ENCODE peak calls at places on chromosomes 4 and X, in seven cellular contexts. One of them, this sample, is unnamed.
A peak's percentile ranks its signal among the peaks of the same experiment; 100 is the strongest.

GRCh38 chr4:37244583-37245390 is at the start of gene NWD2:
- DNase-seq in right lobe of liver: peak; percentile 23
- DNase-seq in suprapubic skin: no peak
- DNase-seq in uterus: no peak
- DNase-seq in heart left ventricle: no peak
- DNase-seq in GM12891: peak; percentile 11
- DNase-seq in A549: no peak
- DNase-seq in this sample: no peak

GRCh38 chr4:159250751-159251325 is 148.0 kb downstream of the RAPGEF2 start:
- DNase-seq in uterus: no peak
- DNase-seq in GM12891: no peak
- DNase-seq in A549: no peak
- DNase-seq in heart left ventricle: no peak
- DNase-seq in suprapubic skin: peak; percentile 54
- DNase-seq in right lobe of liver: no peak
- DNase-seq in this sample: no peak

GRCh38 chr4:79927931-79928330 is 145.1 kb downstream of the ANTXR2 start:
- DNase-seq in GM12891: no peak
- DNase-seq in A549: no peak
- DNase-seq in uterus: no peak
- DNase-seq in suprapubic skin: no peak
- DNase-seq in heart left ventricle: no peak
- DNase-seq in right lobe of liver: no peak
- DNase-seq in this sample: no peak

GRCh38 chr4:15654556-15655222 is 468 bp downstream of the FBXL5 start:
- DNase-seq in heart left ventricle: peak; percentile 56
- DNase-seq in uterus: peak; percentile 56
- DNase-seq in suprapubic skin: peak; percentile 80
- DNase-seq in GM12891: no peak
- DNase-seq in A549: peak; percentile 21
- DNase-seq in right lobe of liver: peak; percentile 69
- DNase-seq in this sample: peak; percentile 3

GRCh38 chr4:43330288-43330687 is 437.8 kb downstream of the GRXCR1 start:
- DNase-seq in uterus: no peak
- DNase-seq in suprapubic skin: no peak
- DNase-seq in GM12891: no peak
- DNase-seq in right lobe of liver: no peak
- DNase-seq in A549: no peak
- DNase-seq in heart left ventricle: no peak
- DNase-seq in this sample: no peak

GRCh38 chr4:97517948-97518347 is 625.3 kb downstream of the STPG2 start:
- DNase-seq in A549: no peak
- DNase-seq in heart left ventricle: no peak
- DNase-seq in right lobe of liver: no peak
- DNase-seq in suprapubic skin: no peak
- DNase-seq in GM12891: no peak
- DNase-seq in uterus: no peak
- DNase-seq in this sample: no peak

GRCh38 chrX:112687189-112687691 is 7.5 kb upstream of the LHFPL1 start:
- DNase-seq in heart left ventricle: no peak
- DNase-seq in A549: no peak
- DNase-seq in suprapubic skin: no peak
- DNase-seq in uterus: no peak
- DNase-seq in GM12891: no peak
- DNase-seq in right lobe of liver: no peak
- DNase-seq in this sample: no peak

GRCh38 chr4:152778656-152779512 is 646 bp downstream of the TIGD4 start:
- DNase-seq in right lobe of liver: peak; percentile 34
- DNase-seq in GM12891: peak; percentile 13
- DNase-seq in uterus: no peak
- DNase-seq in A549: peak; percentile 6
- DNase-seq in heart left ventricle: no peak
- DNase-seq in suprapubic skin: no peak
- DNase-seq in this sample: peak; percentile 4

GRCh38 chr4:94457692-94458106 is 6.0 kb downstream of the PDLIM5 start:
- DNase-seq in A549: no peak
- DNase-seq in heart left ventricle: peak; percentile 70
- DNase-seq in right lobe of liver: no peak
- DNase-seq in GM12891: no peak
- DNase-seq in uterus: no peak
- DNase-seq in suprapubic skin: no peak
- DNase-seq in this sample: no peak

GRCh38 chrX:19303216-19303880 is 40.4 kb upstream of the PDHA1 start:
- DNase-seq in suprapubic skin: no peak
- DNase-seq in A549: peak; percentile 10
- DNase-seq in right lobe of liver: no peak
- DNase-seq in heart left ventricle: no peak
- DNase-seq in uterus: peak; percentile 67
- DNase-seq in GM12891: no peak
- DNase-seq in this sample: peak; percentile 0

GRCh38 chrX:107628662-107629532 is 587 bp downstream of the PRPS1 start:
- DNase-seq in suprapubic skin: peak; percentile 61
- DNase-seq in A549: peak; percentile 64
- DNase-seq in heart left ventricle: peak; percentile 31
- DNase-seq in uterus: peak; percentile 28
- DNase-seq in right lobe of liver: peak; percentile 35
- DNase-seq in GM12891: peak; percentile 25
- DNase-seq in this sample: peak; percentile 21

GRCh38 chr4:52421811-52422213 is 237.3 kb downstream of the USP46 start:
- DNase-seq in right lobe of liver: no peak
- DNase-seq in heart left ventricle: no peak
- DNase-seq in GM12891: no peak
- DNase-seq in uterus: no peak
- DNase-seq in suprapubic skin: no peak
- DNase-seq in A549: no peak
- DNase-seq in this sample: no peak

GRCh38 chrX:15098505-15098904 is 171.4 kb downstream of the ASB9 start:
- DNase-seq in A549: no peak
- DNase-seq in suprapubic skin: no peak
- DNase-seq in heart left ventricle: no peak
- DNase-seq in uterus: no peak
- DNase-seq in GM12891: no peak
- DNase-seq in right lobe of liver: no peak
- DNase-seq in this sample: no peak

GRCh38 chr4:176185068-176185467 is 10.3 kb downstream of the SPATA4 start:
- DNase-seq in GM12891: no peak
- DNase-seq in suprapubic skin: no peak
- DNase-seq in right lobe of liver: no peak
- DNase-seq in uterus: no peak
- DNase-seq in heart left ventricle: no peak
- DNase-seq in A549: no peak
- DNase-seq in this sample: no peak

GRCh38 chrX:136170109-136170800 is 22.9 kb downstream of the FHL1 start:
- DNase-seq in right lobe of liver: peak; percentile 30
- DNase-seq in heart left ventricle: peak; percentile 63
- DNase-seq in uterus: peak; percentile 42
- DNase-seq in A549: no peak
- DNase-seq in suprapubic skin: no peak
- DNase-seq in GM12891: no peak
- DNase-seq in this sample: no peak

GRCh38 chr4:99091174-99091573 is 2.6 kb upstream of the ADH5 start:
- DNase-seq in GM12891: no peak
- DNase-seq in A549: no peak
- DNase-seq in right lobe of liver: no peak
- DNase-seq in heart left ventricle: no peak
- DNase-seq in uterus: no peak
- DNase-seq in suprapubic skin: no peak
- DNase-seq in this sample: no peak

GRCh38 chr4:25879091-25879584 is 16.4 kb upstream of the SEL1L3 start:
- DNase-seq in GM12891: no peak
- DNase-seq in right lobe of liver: no peak
- DNase-seq in uterus: no peak
- DNase-seq in suprapubic skin: no peak
- DNase-seq in heart left ventricle: no peak
- DNase-seq in A549: no peak
- DNase-seq in this sample: no peak

GRCh38 chr4:98663226-98664006 is 5.0 kb upstream of the TSPAN5 start:
- DNase-seq in GM12891: peak; percentile 42
- DNase-seq in A549: no peak
- DNase-seq in right lobe of liver: peak; percentile 21
- DNase-seq in heart left ventricle: no peak
- DNase-seq in suprapubic skin: no peak
- DNase-seq in uterus: no peak
- DNase-seq in this sample: no peak

GRCh38 chr4:101699441-101700117 is 91.0 kb upstream of the BANK1 start:
- DNase-seq in GM12891: no peak
- DNase-seq in right lobe of liver: no peak
- DNase-seq in uterus: no peak
- DNase-seq in suprapubic skin: no peak
- DNase-seq in A549: no peak
- DNase-seq in heart left ventricle: no peak
- DNase-seq in this sample: no peak

GRCh38 chrX:49073641-49074575 is at the start of gene PRAF2:
- DNase-seq in GM12891: peak; percentile 90
- DNase-seq in uterus: peak; percentile 93
- DNase-seq in right lobe of liver: peak; percentile 92
- DNase-seq in A549: peak; percentile 94
- DNase-seq in suprapubic skin: peak; percentile 96
- DNase-seq in heart left ventricle: peak; percentile 94
- DNase-seq in this sample: peak; percentile 60
- TF ChIP-seq POLR2A in GM12891: peak; percentile 36
- TF ChIP-seq POLR2A in uterus: peak; percentile 66
- TF ChIP-seq POLR2A in right lobe of liver: peak; percentile 55
- TF ChIP-seq POLR2A in A549: peak; percentile 63
- TF ChIP-seq POLR2A in suprapubic skin: no peak
- TF ChIP-seq POLR2A in heart left ventricle: no peak
- TF ChIP-seq POLR2A in this sample: peak; percentile 81

GRCh38 chr4:83109480-83110221 is 4.9 kb downstream of the PLAC8 start:
- DNase-seq in right lobe of liver: peak; percentile 50
- DNase-seq in uterus: no peak
- DNase-seq in A549: peak; percentile 9
- DNase-seq in suprapubic skin: peak; percentile 66
- DNase-seq in heart left ventricle: no peak
- DNase-seq in GM12891: peak; percentile 37
- DNase-seq in this sample: no peak
- TF ChIP-seq POLR2A in right lobe of liver: no peak
- TF ChIP-seq POLR2A in uterus: no peak
- TF ChIP-seq POLR2A in A549: peak; percentile 27
- TF ChIP-seq POLR2A in suprapubic skin: no peak
- TF ChIP-seq POLR2A in heart left ventricle: no peak
- TF ChIP-seq POLR2A in GM12891: no peak
- TF ChIP-seq POLR2A in this sample: no peak

GRCh38 chrX:154401045-154401799 is 3.0 kb downstream of the RPL10 start:
- DNase-seq in A549: no peak
- DNase-seq in uterus: no peak
- DNase-seq in right lobe of liver: no peak
- DNase-seq in GM12891: no peak
- DNase-seq in heart left ventricle: no peak
- DNase-seq in suprapubic skin: no peak
- DNase-seq in this sample: no peak
- TF ChIP-seq POLR2A in A549: peak; percentile 37
- TF ChIP-seq POLR2A in uterus: no peak
- TF ChIP-seq POLR2A in right lobe of liver: no peak
- TF ChIP-seq POLR2A in GM12891: peak; percentile 93
- TF ChIP-seq POLR2A in heart left ventricle: no peak
- TF ChIP-seq POLR2A in suprapubic skin: no peak
- TF ChIP-seq POLR2A in this sample: peak; percentile 48

DNA sequence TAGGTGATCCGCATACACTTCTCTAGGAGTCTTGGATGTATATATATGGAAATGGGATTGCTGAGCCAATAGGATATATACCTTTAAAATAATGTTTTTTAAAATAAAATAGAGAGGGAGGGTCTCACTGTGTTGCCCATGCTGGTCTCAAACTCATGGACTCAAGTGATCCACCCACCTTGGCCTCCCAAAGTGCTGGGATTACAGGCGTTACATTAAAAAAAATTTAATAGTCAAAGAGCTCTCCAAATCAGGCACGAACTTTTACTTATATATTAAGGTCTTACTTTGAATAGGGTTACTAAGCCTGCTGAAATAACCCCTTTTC is 109.0 kb downstream of the GNL3L start:
- DNase-seq in GM12891: no peak
- DNase-seq in heart left ventricle: no peak
- DNase-seq in suprapubic skin: no peak
- DNase-seq in right lobe of liver: no peak
- DNase-seq in uterus: no peak
- DNase-seq in A549: no peak
- DNase-seq in this sample: no peak
- TF ChIP-seq POLR2A in GM12891: no peak
- TF ChIP-seq POLR2A in heart left ventricle: no peak
- TF ChIP-seq POLR2A in suprapubic skin: no peak
- TF ChIP-seq POLR2A in right lobe of liver: no peak
- TF ChIP-seq POLR2A in uterus: no peak
- TF ChIP-seq POLR2A in A549: no peak
- TF ChIP-seq POLR2A in this sample: no peak

GRCh38 chrX:130109429-130110378 is 593 bp downstream of the ELF4 start:
- DNase-seq in heart left ventricle: no peak
- DNase-seq in suprapubic skin: no peak
- DNase-seq in uterus: no peak
- DNase-seq in right lobe of liver: no peak
- DNase-seq in A549: no peak
- DNase-seq in GM12891: no peak
- DNase-seq in this sample: no peak

GRCh38 chrX:130110379-130111219 is at the start of gene ELF4:
- DNase-seq in uterus: peak; percentile 57
- DNase-seq in right lobe of liver: peak; percentile 51
- DNase-seq in A549: peak; percentile 65
- DNase-seq in GM12891: peak; percentile 56
- DNase-seq in suprapubic skin: no peak
- DNase-seq in heart left ventricle: peak; percentile 46
- DNase-seq in this sample: peak; percentile 66

GRCh38 chrX:130111220-130111934 is 1.1 kb upstream of the ELF4 start:
- DNase-seq in heart left ventricle: no peak
- DNase-seq in GM12891: no peak
- DNase-seq in suprapubic skin: no peak
- DNase-seq in A549: no peak
- DNase-seq in uterus: no peak
- DNase-seq in right lobe of liver: no peak
- DNase-seq in this sample: no peak

GRCh38 chrX:130106071-130106470 is 4.2 kb downstream of the ELF4 start:
- DNase-seq in uterus: no peak
- DNase-seq in A549: no peak
- DNase-seq in heart left ventricle: no peak
- DNase-seq in right lobe of liver: no peak
- DNase-seq in GM12891: no peak
- DNase-seq in suprapubic skin: no peak
- DNase-seq in this sample: no peak

GRCh38 chrX:130108647-130109428 is 1.5 kb downstream of the ELF4 start:
- DNase-seq in GM12891: no peak
- DNase-seq in heart left ventricle: peak; percentile 51
- DNase-seq in suprapubic skin: no peak
- DNase-seq in A549: peak; percentile 76
- DNase-seq in uterus: no peak
- DNase-seq in right lobe of liver: no peak
- DNase-seq in this sample: peak; percentile 81
- TF ChIP-seq POLR2A in GM12891: no peak
- TF ChIP-seq POLR2A in heart left ventricle: no peak
- TF ChIP-seq POLR2A in suprapubic skin: no peak
- TF ChIP-seq POLR2A in A549: no peak
- TF ChIP-seq POLR2A in uterus: no peak
- TF ChIP-seq POLR2A in right lobe of liver: no peak
- TF ChIP-seq POLR2A in this sample: no peak

GRCh38 chr4:2536193-2537010 is at the start of gene FAM193A:
- DNase-seq in GM12891: peak; percentile 89
- DNase-seq in A549: peak; percentile 70
- DNase-seq in heart left ventricle: peak; percentile 100
- DNase-seq in right lobe of liver: peak; percentile 100
- DNase-seq in uterus: peak; percentile 99
- DNase-seq in suprapubic skin: peak; percentile 99
- DNase-seq in this sample: peak; percentile 89
- TF ChIP-seq POLR2A in GM12891: peak; percentile 38
- TF ChIP-seq POLR2A in A549: peak; percentile 72
- TF ChIP-seq POLR2A in heart left ventricle: no peak
- TF ChIP-seq POLR2A in right lobe of liver: peak; percentile 18
- TF ChIP-seq POLR2A in uterus: peak; percentile 64
- TF ChIP-seq POLR2A in suprapubic skin: peak; percentile 36
- TF ChIP-seq POLR2A in this sample: peak; percentile 80